ENCODE peak calls at places on chromosomes 6 and 20, in six cellular contexts. U is IMR-90, I is SK-N-SH, D is A549, S is HepG2, T is GM12878. F is an unnamed sample.

GRCh38 chr6:7970616-7971015 is 60.0 kb upstream of the TXNDC5 start:
- DNase-seq in U (no peak), I (no peak), D (no peak), S (no peak), T (no peak), F (no peak)

GRCh38 chr6:148747493-148748160 is 797 bp downstream of the UST start:
- DNase-seq in U (peak; percentile 21), I (peak; percentile 15), D (peak; percentile 5), S (no peak), T (no peak), F (no peak)

GRCh38 chr6:41914343-41914742 is 6.6 kb downstream of the MED20 start:
- DNase-seq in U (no peak), I (no peak), D (no peak), S (no peak), T (no peak), F (no peak)

GRCh38 chr6:21905531-21905930 is 312.0 kb downstream of the SOX4 start:
- DNase-seq in U (no peak), I (no peak), D (no peak), S (no peak), T (no peak), F (no peak)

GRCh38 chr6:144845181-144845580 is 560.0 kb downstream of the UTRN start:
- DNase-seq in U (peak; percentile 5), I (no peak), D (no peak), S (no peak), T (no peak), F (no peak)

GRCh38 chr6:163416640-163417253 is 2.2 kb downstream of the QKI start:
- DNase-seq in U (peak; percentile 87), I (no peak), D (peak; percentile 75), S (peak; percentile 88), T (no peak), F (peak; percentile 34)

GRCh38 chr6:169969372-169970099 is 218.1 kb downstream of the ERMARD start:
- DNase-seq in U (no peak), I (peak; percentile 12), D (no peak), S (no peak), T (no peak), F (no peak)

GRCh38 chr6:43812850-43813584 is 43.0 kb downstream of the VEGFA start:
- DNase-seq in U (peak; percentile 7), I (no peak), D (no peak), S (no peak), T (peak; percentile 25), F (no peak)

GRCh38 chr6:79602859-79603258 is 28.3 kb upstream of the SH3BGRL2 start:
- DNase-seq in U (no peak), I (no peak), D (no peak), S (no peak), T (no peak), F (no peak)

GRCh38 chr20:25318471-25319240 is 70.8 kb downstream of the PYGB start:
- DNase-seq in U (no peak), I (no peak), D (no peak), S (no peak), T (peak; percentile 88), F (no peak)

GRCh38 chr6:8065519-8065911 is 1.3 kb upstream of the BLOC1S5 start:
- DNase-seq in U (peak; percentile 49), I (no peak), D (no peak), S (no peak), T (peak; percentile 46), F (no peak)

GRCh38 chr20:53161073-53161472 is 188.9 kb downstream of the TSHZ2 start:
- DNase-seq in U (no peak), I (no peak), D (no peak), S (no peak), T (no peak), F (no peak)

GRCh38 chr6:90569223-90569622 is 17.6 kb downstream of the MAP3K7 start:
- DNase-seq in U (no peak), I (no peak), D (no peak), S (no peak), T (no peak), F (no peak)

GRCh38 chr6:159094444-159095252 is 49.9 kb upstream of the TAGAP start:
- DNase-seq in U (no peak), I (no peak), D (no peak), S (no peak), T (no peak), F (no peak)

GRCh38 chr6:163460307-163460782 is 45.8 kb downstream of the QKI start:
- DNase-seq in U (peak; percentile 42), I (no peak), D (no peak), S (no peak), T (peak; percentile 57), F (no peak)

GRCh38 chr6:138287144-138287955 is 69.1 kb upstream of the PBOV1 start:
- DNase-seq in U (no peak), I (peak; percentile 36), D (peak; percentile 31), S (peak; percentile 58), T (no peak), F (peak; percentile 55)
- TF ChIP-seq SMC3 in U (no peak), I (peak; percentile 22), D (no peak), S (peak; percentile 94), T (peak; percentile 63), F (peak; percentile 44)

GRCh38 chr6:132253906-132254305 is 147.4 kb downstream of the MOXD1 start:
- DNase-seq in U (no peak), I (no peak), D (no peak), S (no peak), T (no peak), F (no peak)

GRCh38 chr6:132251711-132252110 is 149.6 kb downstream of the MOXD1 start:
- DNase-seq in U (no peak), I (no peak), D (no peak), S (no peak), T (no peak), F (no peak)

GRCh38 chr6:132256457-132256856 is 144.8 kb downstream of the MOXD1 start:
- DNase-seq in U (no peak), I (no peak), D (no peak), S (no peak), T (no peak), F (no peak)

GRCh38 chr6:132252113-132252512 is 149.2 kb downstream of the MOXD1 start:
- DNase-seq in U (no peak), I (no peak), D (no peak), S (no peak), T (no peak), F (no peak)

GRCh38 chr6:132253211-132253610 is 148.1 kb downstream of the MOXD1 start:
- DNase-seq in U (no peak), I (no peak), D (no peak), S (no peak), T (no peak), F (no peak)
- TF ChIP-seq SMC3 in U (no peak), I (no peak), D (no peak), S (no peak), T (no peak), F (no peak)

GRCh38 chr20:31845300-31845863 is at the start of gene FOXS1:
- DNase-seq in U (no peak), I (no peak), D (no peak), S (no peak), T (no peak), F (no peak)
- TF ChIP-seq SMC3 in U (no peak), I (no peak), D (no peak), S (no peak), T (no peak), F (no peak)

GRCh38 chr6:139429559-139430150 is 55.2 kb upstream of the CITED2 start:
- DNase-seq in U (no peak), I (no peak), D (no peak), S (no peak), T (no peak), F (no peak)
- TF ChIP-seq SMC3 in U (no peak), I (no peak), D (no peak), S (no peak), T (no peak), F (no peak)

GRCh38 chr20:9474835-9475413 is 39.5 kb upstream of the LAMP5 start:
- DNase-seq in U (peak; percentile 53), I (no peak), D (no peak), S (no peak), T (no peak), F (no peak)
- TF ChIP-seq SMC3 in U (no peak), I (no peak), D (no peak), S (no peak), T (no peak), F (no peak)

GRCh38 chr6:33979750-33980149 is 166.1 kb downstream of the GRM4 start:
- DNase-seq in U (no peak), I (peak; percentile 10), D (no peak), S (no peak), T (no peak), F (no peak)

GRCh38 chr6:33978593-33979150 is 167.2 kb downstream of the GRM4 start:
- DNase-seq in U (no peak), I (no peak), D (no peak), S (no peak), T (no peak), F (no peak)

GRCh38 chr6:33981421-33981820 is 164.5 kb downstream of the GRM4 start:
- DNase-seq in U (no peak), I (peak; percentile 4), D (no peak), S (no peak), T (no peak), F (no peak)

GRCh38 chr6:33981861-33982260 is 164.0 kb downstream of the GRM4 start:
- DNase-seq in U (no peak), I (no peak), D (no peak), S (no peak), T (no peak), F (no peak)

GRCh38 chr6:33980176-33980805 is 165.6 kb downstream of the GRM4 start:
- DNase-seq in U (no peak), I (peak; percentile 33), D (no peak), S (no peak), T (no peak), F (no peak)
- TF ChIP-seq SMC3 in U (no peak), I (no peak), D (no peak), S (no peak), T (no peak), F (no peak)